ENCODE peak calls at places on chromosomes 12 and 14, in four cellular contexts. H is fibroblast of mammary gland; Y is CD4-positive, alpha-beta memory T cell; O is stimulated activated CD8-positive, alpha-beta memory T cell treated with anti-CD3 and anti-CD28 coated beads, Interleukin-7, amount 100 ng/mL, for 1 hour. E is an unnamed sample.

GRCh38 chr14:93892923-93893549 is 34.1 kb upstream of the FAM181A start:
- DNase-seq in H (peak), Y (no peak), O (peak), E (no peak)

GRCh38 chr14:103910262-103910935 is 17.9 kb upstream of the TDRD9 start:
- DNase-seq in H (peak), Y (peak), O (peak), E (peak)

GRCh38 chr12:6376079-6376941 is 947 bp upstream of the SCNN1A start:
- DNase-seq in H (peak), Y (no peak), O (no peak), E (no peak)

GRCh38 chr14:55430024-55430690 is 10.3 kb downstream of the TBPL2 start:
- DNase-seq in H (peak), Y (peak), O (no peak), E (peak)

GRCh38 chr12:91138337-91138905 is 27.1 kb upstream of the LUM start:
- DNase-seq in H (no peak), Y (no peak), O (no peak), E (no peak)

GRCh38 chr14:49106721-49107689 is 479.2 kb downstream of the RPS29 start:
- DNase-seq in H (peak), Y (no peak), O (no peak), E (no peak)

GRCh38 chr12:52498971-52499370 is 5.9 kb upstream of the KRT6A start:
- DNase-seq in H (no peak), Y (no peak), O (no peak), E (no peak)

GRCh38 chr12:110248096-110248447 is 33.0 kb upstream of the ATP2A2 start:
- DNase-seq in H (no peak), Y (no peak), O (no peak), E (no peak)

GRCh38 chr12:3342051-3342450 is 149.0 kb upstream of the PRMT8 start:
- DNase-seq in H (peak), Y (no peak), O (no peak), E (no peak)

GRCh38 chr12:93000026-93000425 is 70.9 kb upstream of the EEA1 start:
- DNase-seq in H (no peak), Y (no peak), O (no peak), E (no peak)

GRCh38 chr14:81435578-81436295 is 35.6 kb upstream of the STON2 start:
- DNase-seq in H (no peak), Y (peak), O (no peak), E (no peak)

GRCh38 chr12:119949594-119949993 is 39.4 kb upstream of the BICDL1 start:
- DNase-seq in H (no peak), Y (no peak), O (no peak), E (no peak)

GRCh38 chr14:40004871-40005503 is 572.8 kb upstream of the FBXO33 start:
- DNase-seq in H (no peak), Y (no peak), O (no peak), E (no peak)

GRCh38 chr14:103483600-103483999 is 39.0 kb downstream of the CKB start:
- DNase-seq in H (peak), Y (no peak), O (no peak), E (no peak)

GRCh38 chr12:93886533-93887511 is 209.6 kb downstream of the CRADD start:
- DNase-seq in H (peak), Y (no peak), O (no peak), E (no peak)

GRCh38 chr12:2208837-2209236 is 156.1 kb downstream of the CACNA1C start:
- DNase-seq in H (no peak), Y (no peak), O (no peak), E (no peak)

GRCh38 chr12:50597200-50598195 is 92.7 kb downstream of the DIP2B start:
- DNase-seq in H (peak), Y (peak), O (no peak), E (peak)

GRCh38 chr12:50119387-50119786 is 7.4 kb downstream of the COX14 start:
- DNase-seq in H (no peak), Y (no peak), O (no peak), E (no peak)

GRCh38 chr14:77055981-77056380 is 27.5 kb upstream of the IRF2BPL start:
- DNase-seq in H (no peak), Y (no peak), O (no peak), E (no peak)

GRCh38 chr12:127293507-127294310 is 973.3 kb upstream of the TMEM132C start:
- DNase-seq in H (peak), Y (no peak), O (no peak), E (no peak)

GRCh38 chr14:65369560-65369959 is 43.0 kb upstream of the FUT8 start:
- DNase-seq in H (no peak), Y (no peak), O (no peak), E (no peak)

GRCh38 chr14:52254086-52254485 is 13.4 kb upstream of the PTGDR start:
- DNase-seq in H (no peak), Y (no peak), O (no peak), E (no peak)

GRCh38 chr14:104973215-104974145 is 4.7 kb downstream of the AHNAK2 start:
- DNase-seq in H (peak), Y (no peak), O (no peak), E (no peak)

GRCh38 chr12:5000204-5000603 is 43.5 kb upstream of the KCNA5 start:
- DNase-seq in H (no peak), Y (no peak), O (no peak), E (no peak)

GRCh38 chr14:71711619-71712018 is 220.6 kb upstream of the RGS6 start:
- DNase-seq in H (peak), Y (no peak), O (no peak), E (no peak)

GRCh38 chr12:10574307-10574706 is 39.1 kb downstream of the MAGOHB start:
- DNase-seq in H (no peak), Y (no peak), O (no peak), E (no peak)

GRCh38 chr14:106518054-106518943 is 991.9 kb downstream of the TMEM121 start:
- DNase-seq in H (no peak), Y (peak), O (peak), E (peak)

GRCh38 chr14:45120109-45120508 is 14.2 kb downstream of the FKBP3 start:
- DNase-seq in H (no peak), Y (no peak), O (no peak), E (no peak)

GRCh38 chr12:52005903-52006703 is 643 bp upstream of the TAMALIN start:
- DNase-seq in H (no peak), Y (peak), O (no peak), E (no peak)

GRCh38 chr12:51351913-51352532 is 5.5 kb upstream of the CELA1 start:
- DNase-seq in H (peak), Y (peak), O (peak), E (no peak)

GRCh38 chr12:51218607-51219161 is 822 bp upstream of the POU6F1 start:
- DNase-seq in H (no peak), Y (no peak), O (no peak), E (peak)

GRCh38 chr14:64714432-64715025 is 10.3 kb downstream of the PLEKHG3 start:
- DNase-seq in H (no peak), Y (no peak), O (no peak), E (no peak)

GRCh38 chr12:81212996-81213696 is 135.3 kb downstream of the ACSS3 start:
- DNase-seq in H (peak), Y (no peak), O (no peak), E (no peak)

GRCh38 chr12:94099191-94099983 is 49.0 kb upstream of the PLXNC1 start:
- DNase-seq in H (peak), Y (no peak), O (no peak), E (no peak)

GRCh38 chr14:68796418-68797101 is 3.7 kb upstream of the ZFP36L1 start:
- DNase-seq in H (no peak), Y (no peak), O (no peak), E (no peak)

GRCh38 chr14:65277027-65277426 is 135.5 kb upstream of the FUT8 start:
- DNase-seq in H (peak), Y (no peak), O (no peak), E (no peak)

E was measured in GM12864.